ENCODE peak calls at places on chromosome 1, in eight cellular contexts. H, C, J, K, X, P, M and A are unnamed samples.
A peak's percentile ranks its signal among the peaks of the same experiment; 100 is the strongest.

GRCh38 chr1:236287757-236288619 is 6.2 kb upstream of the ERO1B start:
- DNase-seq in H (no peak), C (no peak), J (no peak), K (peak; percentile 32), X (peak; percentile 18), P (no peak), M (no peak), A (no peak)

GRCh38 chr1:98739762-98740161 is 78.2 kb downstream of the SNX7 start:
- DNase-seq in H (no peak), C (no peak), J (no peak), K (no peak), X (no peak), P (no peak), M (no peak), A (no peak)

GRCh38 chr1:147717051-147717705 is 43.2 kb downstream of the GJA5 start:
- DNase-seq in H (no peak), C (no peak), J (no peak), K (peak; percentile 77), X (no peak), P (no peak), M (no peak), A (no peak)

GRCh38 chr1:211724711-211725196 is 49.3 kb upstream of the NEK2 start:
- DNase-seq in H (no peak), C (no peak), J (no peak), K (no peak), X (no peak), P (no peak), M (peak; percentile 62), A (no peak)

GRCh38 chr1:78475888-78476610 is 14.7 kb upstream of the PTGFR start:
- DNase-seq in H (no peak), C (peak; percentile 6), J (no peak), K (no peak), X (no peak), P (no peak), M (peak; percentile 30), A (no peak)

GRCh38 chr1:212949771-212950170 is 570 bp upstream of the VASH2 start:
- DNase-seq in H (no peak), C (no peak), J (no peak), K (no peak), X (no peak), P (no peak), M (no peak), A (no peak)

GRCh38 chr1:78607944-78608343 is 12.3 kb upstream of the IFI44L start:
- DNase-seq in H (no peak), C (no peak), J (no peak), K (peak; percentile 35), X (no peak), P (no peak), M (no peak), A (no peak)

GRCh38 chr1:92951141-92951582 is 10.1 kb downstream of the DIPK1A start:
- DNase-seq in H (no peak), C (peak; percentile 79), J (no peak), K (peak; percentile 17), X (no peak), P (no peak), M (no peak), A (peak; percentile 55)

GRCh38 chr1:28926629-28927441 is 12.5 kb downstream of the EPB41 start:
- DNase-seq in H (no peak), C (no peak), J (peak; percentile 93), K (no peak), X (no peak), P (no peak), M (no peak), A (no peak)

GRCh38 chr1:66576645-66577044 is 42.7 kb downstream of the SGIP1 start:
- DNase-seq in H (no peak), C (peak; percentile 31), J (peak; percentile 64), K (peak; percentile 40), X (peak; percentile 28), P (no peak), M (no peak), A (peak; percentile 20)

GRCh38 chr1:9520411-9520810 is 18.9 kb upstream of the SLC25A33 start:
- DNase-seq in H (no peak), C (no peak), J (no peak), K (no peak), X (no peak), P (no peak), M (no peak), A (no peak)

GRCh38 chr1:225653463-225654276 is 747 bp upstream of the ENAH start:
- DNase-seq in H (peak; percentile 54), C (peak; percentile 72), J (peak; percentile 83), K (peak; percentile 84), X (peak; percentile 70), P (peak; percentile 72), M (peak; percentile 66), A (peak; percentile 89)

GRCh38 chr1:210597555-210598134 is 268.9 kb downstream of the HHAT start:
- DNase-seq in H (no peak), C (peak; percentile 90), J (no peak), K (peak; percentile 49), X (no peak), P (no peak), M (no peak), A (peak; percentile 85)

GRCh38 chr1:205568135-205568468 is 63.6 kb downstream of the CDK18 start:
- DNase-seq in H (no peak), C (no peak), J (no peak), K (no peak), X (no peak), P (no peak), M (no peak), A (no peak)

GRCh38 chr1:97364086-97364485 is 556.7 kb downstream of the DPYD start:
- DNase-seq in H (no peak), C (peak; percentile 41), J (no peak), K (no peak), X (no peak), P (no peak), M (no peak), A (no peak)

DNA sequence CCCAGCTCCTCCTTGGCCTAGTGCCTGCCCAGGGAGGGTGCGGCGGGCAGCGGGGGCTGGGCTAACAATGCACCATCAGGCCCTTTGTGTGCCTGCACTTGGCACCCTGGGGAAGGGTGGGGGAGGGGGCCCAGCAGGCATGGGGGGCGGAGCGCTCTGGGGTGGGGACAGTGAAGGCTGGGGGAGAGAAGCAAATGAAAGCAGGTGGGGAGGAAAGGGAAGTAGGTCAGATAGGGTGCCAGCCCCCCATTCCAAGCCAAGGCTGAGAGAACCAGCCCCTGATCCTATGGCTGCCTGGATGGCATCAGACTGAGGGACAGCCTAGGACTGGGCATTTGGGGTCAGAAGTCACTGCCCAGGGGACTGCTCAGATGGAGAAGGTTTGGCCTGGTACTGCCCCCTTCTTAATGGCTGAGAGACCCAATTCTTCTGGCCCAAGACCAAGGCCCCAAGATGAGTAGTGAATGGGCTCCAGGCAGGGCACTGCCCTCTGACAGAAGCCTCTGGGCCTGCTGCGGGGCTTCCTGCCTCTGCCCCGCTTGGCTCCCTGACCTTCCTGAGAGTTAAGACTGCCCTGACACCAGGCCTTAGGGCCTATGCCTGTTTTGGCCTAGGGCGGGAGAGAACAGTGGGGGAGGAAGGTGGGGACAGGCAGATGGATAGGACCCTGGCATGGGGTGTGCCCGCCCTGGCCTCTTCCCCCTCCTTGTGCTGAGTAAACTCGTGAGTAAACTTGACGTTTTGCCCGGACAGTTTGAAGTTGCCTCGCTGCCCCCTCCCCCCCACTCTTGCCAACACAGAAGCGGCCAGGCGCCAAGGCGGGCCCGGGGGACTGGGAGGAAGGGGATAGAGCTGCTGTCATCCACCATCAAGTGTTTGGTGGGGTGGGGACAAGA is 2.7 kb downstream of the ZBTB7B start:
- DNase-seq in H (peak; percentile 58), C (peak; percentile 37), J (no peak), K (no peak), X (no peak), P (peak; percentile 93), M (peak; percentile 93), A (no peak)
- H3K4me3 ChIP-seq in H (peak overlapping the region; percentile 85), C (peak overlapping the region; percentile 14), J (no peak overlapping the region), K (no peak overlapping the region), X (no peak overlapping the region), P (peak overlapping the region; percentile 91), M (no peak overlapping the region), A (no peak overlapping the region)

GRCh38 chr1:202942431-202942830 is 15.4 kb upstream of the KLHL12 start:
- DNase-seq in H (no peak), C (no peak), J (no peak), K (no peak), X (no peak), P (no peak), M (no peak), A (no peak)

GRCh38 chr1:202941372-202941771 is 14.3 kb upstream of the KLHL12 start:
- DNase-seq in H (no peak), C (no peak), J (no peak), K (no peak), X (no peak), P (no peak), M (no peak), A (no peak)

GRCh38 chr1:202944438-202944921 is 13.6 kb downstream of the ADIPOR1 start:
- DNase-seq in H (no peak), C (no peak), J (no peak), K (no peak), X (no peak), P (no peak), M (no peak), A (no peak)

GRCh38 chr1:202940561-202940960 is 13.5 kb upstream of the KLHL12 start:
- DNase-seq in H (no peak), C (no peak), J (no peak), K (no peak), X (no peak), P (no peak), M (no peak), A (no peak)

DNA sequence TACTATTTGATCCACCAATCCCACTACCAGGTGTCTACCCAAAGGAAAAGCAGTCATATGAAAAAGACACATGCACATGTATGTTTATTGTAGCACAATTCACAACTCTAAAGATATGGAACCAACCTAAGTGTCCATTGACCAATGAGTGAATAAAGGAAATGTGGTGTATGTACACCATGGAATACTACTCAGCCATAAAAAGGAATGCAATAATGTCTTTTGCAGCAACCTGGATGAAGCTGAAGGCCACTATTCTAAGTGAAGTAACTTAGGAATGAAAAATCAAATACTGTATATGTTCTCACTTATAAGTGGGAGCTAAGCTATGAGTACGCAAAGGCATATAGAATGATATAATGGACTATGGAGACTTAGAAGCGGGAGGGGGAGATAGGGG is 12.6 kb downstream of the ADIPOR1 start:
- DNase-seq in H (no peak), C (no peak), J (no peak), K (no peak), X (no peak), P (no peak), M (no peak), A (no peak)
- H3K36me3 ChIP-seq in H (peaks cover 40% of the 10 kb centered on the region), C (peaks cover 13% of the 10 kb centered on the region), J (peaks cover 45% of the 10 kb centered on the region), K (no peaks in the 10 kb centered on the region), X (peaks cover 73% of the 10 kb centered on the region), P (peaks cover 20% of the 10 kb centered on the region), M (no peaks in the 10 kb centered on the region), A (peaks cover 91% of the 10 kb centered on the region)

DNA sequence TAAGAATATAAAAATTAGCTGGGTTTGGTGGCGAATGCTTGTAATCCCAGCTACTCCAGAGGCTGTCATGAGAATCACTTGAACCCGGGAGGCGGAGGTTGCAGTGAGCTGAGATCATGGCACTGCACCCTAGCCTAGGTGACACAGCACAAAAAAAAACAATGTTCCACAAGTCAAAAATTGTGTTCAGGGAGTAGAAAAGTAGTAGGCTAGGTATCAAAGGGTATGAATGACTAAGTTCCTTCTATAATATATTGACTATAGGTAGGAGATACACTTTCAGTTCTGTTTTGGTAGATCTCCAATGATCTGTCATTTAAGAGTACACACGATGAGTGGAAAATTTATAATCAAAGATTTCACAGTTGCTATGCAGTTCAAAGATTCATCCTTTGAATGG is 16.7 kb downstream of the USP48 start:
- DNase-seq in H (no peak), C (no peak), J (no peak), K (no peak), X (no peak), P (no peak), M (no peak), A (no peak)
- H3K4me1 ChIP-seq in H (peaks cover 23% of the 10 kb centered on the region), C (peaks cover 8% of the 10 kb centered on the region), J (peaks cover 32% of the 10 kb centered on the region), K (no peaks in the 10 kb centered on the region), X (no peaks in the 10 kb centered on the region), P (no peaks in the 10 kb centered on the region), M (peaks cover 59% of the 10 kb centered on the region), A (peaks cover 18% of the 10 kb centered on the region)

GRCh38 chr1:203180611-203181330 is 5.1 kb upstream of the MYBPH start:
- DNase-seq in H (no peak), C (no peak), J (no peak), K (no peak), X (no peak), P (no peak), M (no peak), A (no peak)
- H3K4me3 ChIP-seq in H (no peak overlapping the region), C (no peak overlapping the region), J (no peak overlapping the region), K (no peak overlapping the region), X (no peak overlapping the region), P (no peak overlapping the region), M (no peak overlapping the region), A (no peak overlapping the region)